ENCODE peak calls at places on chromosome 12, in eight cellular contexts. L, I, T, F, M, Y, N and O are unnamed samples.
A peak's percentile ranks its signal among the peaks of the same experiment; 100 is the strongest.

GRCh38 chr12:131755305-131756113 is 44.6 kb downstream of the SFSWAP start:
- DNase-seq in T (no peak), I (peak; percentile 10), M (peak; percentile 55), N (peak; percentile 16), Y (peak; percentile 26), F (no peak), L (peak; percentile 34), O (peak; percentile 66)

GRCh38 chr12:5624873-5625272 is 193.0 kb downstream of the NTF3 start:
- DNase-seq in Y (no peak), I (no peak), T (no peak), N (no peak), F (no peak), M (no peak), L (no peak), O (no peak)

GRCh38 chr12:120183211-120183631 is 11.3 kb downstream of the GCN1 start:
- DNase-seq in I (peak; percentile 50), L (no peak), T (no peak), M (no peak), F (no peak), Y (no peak), N (no peak), O (no peak)

GRCh38 chr12:103462675-103463074 is 33.1 kb downstream of the C12orf42 start:
- DNase-seq in M (no peak), L (no peak), Y (no peak), I (no peak), F (no peak), T (no peak), N (no peak), O (no peak)

GRCh38 chr12:52949413-52950331 is 754 bp downstream of the KRT18 start:
- DNase-seq in Y (no peak), N (peak; percentile 92), F (peak; percentile 23), L (peak; percentile 84), I (peak; percentile 95), T (no peak), M (peak; percentile 87), O (peak; percentile 92)

GRCh38 chr12:32201096-32201495 is 94.4 kb downstream of the BICD1 start:
- DNase-seq in T (no peak), I (no peak), N (no peak), L (no peak), M (no peak), F (no peak), Y (no peak), O (no peak)

GRCh38 chr12:5318874-5319273 is 113.0 kb upstream of the NTF3 start:
- DNase-seq in L (no peak), Y (no peak), I (peak; percentile 87), N (peak; percentile 73), F (no peak), T (no peak), M (no peak), O (no peak)

GRCh38 chr12:95509300-95509699 is 35.3 kb downstream of the METAP2 start:
- DNase-seq in N (no peak), I (no peak), L (no peak), M (no peak), F (no peak), T (no peak), Y (no peak), O (no peak)

GRCh38 chr12:131864469-131864868 is 30.0 kb upstream of the ULK1 start:
- DNase-seq in N (no peak), L (no peak), F (no peak), Y (no peak), I (no peak), T (no peak), M (no peak), O (no peak)

GRCh38 chr12:66367015-66367667 is 64.8 kb downstream of the HELB start:
- DNase-seq in M (no peak), L (no peak), Y (no peak), T (no peak), F (no peak), N (no peak), I (no peak), O (no peak)

GRCh38 chr12:56021882-56022497 is 1.1 kb downstream of the IKZF4 start:
- DNase-seq in N (no peak), L (no peak), T (no peak), I (no peak), F (no peak), M (no peak), Y (no peak), O (no peak)